ENCODE peak calls at places on chromosome 20, in nine cellular contexts. F is NCI-H2029 treated with DMSO at 0.1 percent for 48 hours; U is effector CD8-positive, alpha-beta T cell; R is activated naive CD8-positive, alpha-beta T cell treated with anti-CD3 and anti-CD28 coated beads, Interleukin-2, amount 50 U/mL, for 24 hours; C is NCI-H460; Q is stimulated activated CD4-positive, alpha-beta T cell treated with anti-CD3 and anti-CD28 coated beads, Interleukin-12 subunit alpha, Interleukin-12 subunit beta, amount 100 ng/mL, for 48 hours; T is astrocyte of the spinal cord; D is cardiac muscle cell; X is fibroblast of lung. O is an unnamed sample.

GRCh38 chr20:63370623-63371176 is 9.6 kb upstream of the CHRNA4 start:
- DNase-seq in F (no peak), R (no peak), D (no peak), X (no peak), Q (no peak), C (no peak), T (no peak), U (no peak), O (no peak)

GRCh38 chr20:45880988-45881788 is at the start of gene ZSWIM1:
- DNase-seq in U (peak; percentile 99), D (peak; percentile 99), T (peak; percentile 99), R (peak; percentile 99), C (peak; percentile 100), F (peak; percentile 95), X (peak; percentile 98), Q (peak; percentile 99), O (peak; percentile 98)

GRCh38 chr20:19275630-19276071 is 63.2 kb downstream of the SLC24A3 start:
- DNase-seq in C (no peak), Q (no peak), D (peak; percentile 62), R (no peak), U (no peak), F (peak; percentile 88), X (no peak), T (no peak), O (no peak)

GRCh38 chr20:17343631-17344447 is 117.0 kb downstream of the PCSK2 start:
- DNase-seq in Q (no peak), X (peak; percentile 3), F (no peak), R (no peak), C (peak; percentile 75), T (no peak), U (no peak), D (no peak), O (no peak)

GRCh38 chr20:53582574-53583351 is 10.9 kb downstream of the ZNF217 start:
- DNase-seq in X (peak; percentile 92), D (peak; percentile 95), Q (no peak), F (no peak), C (peak; percentile 45), T (peak; percentile 87), U (no peak), R (peak; percentile 43), O (no peak)

GRCh38 chr20:39623584-39624234 is 661.6 kb downstream of the DHX35 start:
- DNase-seq in Q (no peak), F (no peak), C (no peak), X (peak; percentile 45), T (peak; percentile 58), R (no peak), D (no peak), U (no peak), O (no peak)

GRCh38 chr20:51338692-51339440 is 203.7 kb downstream of the NFATC2 start:
- DNase-seq in U (no peak), X (peak; percentile 90), C (no peak), R (no peak), D (peak; percentile 76), F (no peak), T (peak; percentile 91), Q (no peak), O (no peak)

GRCh38 chr20:41615671-41616070 is 2.5 kb downstream of the CHD6 start:
- DNase-seq in C (no peak), R (no peak), X (no peak), T (no peak), U (no peak), D (no peak), Q (no peak), F (no peak), O (no peak)

GRCh38 chr20:401682-402495 is 6.2 kb upstream of the RBCK1 start:
- DNase-seq in F (no peak), Q (no peak), D (peak; percentile 51), X (peak; percentile 48), T (peak; percentile 55), C (peak; percentile 85), R (no peak), U (no peak), O (no peak)

GRCh38 chr20:41150664-41151063 is 13.3 kb downstream of the PLCG1 start:
- DNase-seq in C (no peak), F (no peak), U (no peak), X (no peak), D (no peak), Q (no peak), R (no peak), T (no peak), O (no peak)

GRCh38 chr20:39108746-39109145 is 146.6 kb downstream of the DHX35 start:
- DNase-seq in D (peak; percentile 18), U (no peak), F (no peak), R (no peak), X (peak; percentile 45), T (no peak), C (no peak), Q (no peak), O (no peak)

GRCh38 chr20:37526238-37526838 is 1.3 kb downstream of the BLCAP start:
- DNase-seq in F (no peak), R (no peak), X (peak; percentile 51), T (peak; percentile 53), C (no peak), U (no peak), Q (no peak), D (peak; percentile 80), O (peak; percentile 93)

GRCh38 chr20:13220194-13220856 is 749 bp upstream of the ISM1 start:
- DNase-seq in F (no peak), X (peak; percentile 10), C (peak; percentile 8), R (peak; percentile 45), D (peak; percentile 38), T (peak; percentile 23), U (no peak), Q (no peak), O (peak; percentile 82)

GRCh38 chr20:45958593-45958992 is 13.4 kb downstream of the ZNF335 start:
- DNase-seq in Q (no peak), T (no peak), D (no peak), X (no peak), U (no peak), R (no peak), F (no peak), C (no peak), O (no peak)

GRCh38 chr20:19129976-19130612 is 82.3 kb upstream of the SLC24A3 start:
- DNase-seq in T (no peak), C (no peak), U (no peak), R (no peak), D (no peak), Q (no peak), F (peak; percentile 95), X (no peak), O (no peak)

GRCh38 chr20:24772667-24773066 is 176.4 kb upstream of the CST7 start:
- DNase-seq in C (no peak), D (no peak), T (no peak), X (no peak), Q (no peak), F (no peak), R (no peak), U (no peak), O (no peak)

GRCh38 chr20:64058536-64058935 is 4.5 kb upstream of the TCEA2 start:
- DNase-seq in Q (no peak), T (peak; percentile 22), U (no peak), C (no peak), X (peak; percentile 76), R (no peak), D (no peak), F (no peak), O (no peak)

GRCh38 chr20:41125530-41126457 is 11.5 kb upstream of the PLCG1 start:
- DNase-seq in T (no peak), C (no peak), U (no peak), F (no peak), Q (no peak), X (no peak), R (no peak), D (no peak), O (no peak)

GRCh38 chr20:36339646-36340592 is 33.8 kb downstream of the DLGAP4 start:
- DNase-seq in U (no peak), R (peak; percentile 62), F (no peak), T (no peak), D (no peak), Q (no peak), X (no peak), C (no peak), O (peak; percentile 90)

GRCh38 chr20:57843941-57844625 is 134.3 kb upstream of the PMEPA1 start:
- DNase-seq in U (no peak), X (no peak), D (no peak), F (no peak), C (no peak), Q (no peak), T (no peak), R (no peak), O (no peak)

GRCh38 chr20:47306755-47307370 is 49.6 kb downstream of the ZMYND8 start:
- DNase-seq in Q (no peak), C (no peak), X (no peak), T (no peak), R (no peak), U (no peak), F (no peak), D (no peak), O (no peak)

GRCh38 chr20:41054463-41055230 is 26.0 kb downstream of the TOP1 start:
- DNase-seq in C (no peak), X (no peak), U (no peak), F (no peak), T (no peak), D (no peak), R (no peak), Q (no peak), O (no peak)

GRCh38 chr20:57219071-57219677 is 47.3 kb downstream of the BMP7 start:
- DNase-seq in C (no peak), R (no peak), D (no peak), X (no peak), F (no peak), T (no peak), U (no peak), Q (no peak), O (no peak)

GRCh38 chr20:24787621-24788020 is 161.4 kb upstream of the CST7 start:
- DNase-seq in X (no peak), R (no peak), U (no peak), T (no peak), Q (no peak), C (no peak), D (no peak), F (no peak), O (no peak)

GRCh38 chr20:47761478-47762047 is 23.7 kb downstream of the SULF2 start:
- DNase-seq in T (no peak), D (no peak), U (no peak), X (no peak), C (no peak), F (no peak), Q (no peak), R (no peak), O (peak; percentile 61)

GRCh38 chr20:1631309-1632227 is 11.8 kb upstream of the SIRPB1 start:
- DNase-seq in R (no peak), Q (no peak), X (peak; percentile 62), U (no peak), F (no peak), T (no peak), C (no peak), D (peak; percentile 32), O (peak; percentile 52)

GRCh38 chr20:13141541-13141940 is 79.5 kb upstream of the ISM1 start:
- DNase-seq in R (no peak), U (no peak), F (no peak), D (no peak), Q (no peak), C (no peak), X (no peak), T (peak; percentile 22), O (no peak)